ENCODE peak calls at places on chromosomes 3 and 15, in seven cellular contexts. S is NCI-H1105; J is A172; A is activated CD4-positive, alpha-beta T cell treated with anti-CD3 and anti-CD28 coated beads, Interleukin-2, amount 50 U/mL, for 1 hour; Q is activated CD8-positive, alpha-beta T cell treated with anti-CD3 and anti-CD28 coated beads for 36 hours; B is AML-193; Y is effector CD4-positive, alpha-beta T cell. U is an unnamed sample.
A peak's percentile ranks its signal among the peaks of the same experiment; 100 is the strongest.

GRCh38 chr3:30779686-30780287 is 114.7 kb downstream of the GADL1 start:
- DNase-seq in A (no peak), B (peak; percentile 57), Q (peak; percentile 9), Y (no peak), J (no peak), S (no peak), U (no peak)

GRCh38 chr3:48562367-48563095 is 1.1 kb downstream of the UCN2 start:
- DNase-seq in Q (no peak), Y (no peak), J (no peak), A (no peak), B (no peak), S (no peak), U (no peak)

GRCh38 chr15:55481842-55482241 is 26.2 kb downstream of the DNAAF4 start:
- DNase-seq in Q (no peak), J (no peak), S (no peak), B (no peak), A (no peak), Y (no peak), U (no peak)

GRCh38 chr3:46942079-46942478 is 34.5 kb downstream of the CCDC12 start:
- DNase-seq in Y (no peak), A (no peak), J (no peak), S (no peak), B (no peak), Q (no peak), U (no peak)

GRCh38 chr3:27200721-27201434 is 168.3 kb downstream of the NEK10 start:
- DNase-seq in B (no peak), Q (no peak), S (no peak), A (no peak), Y (no peak), J (no peak), U (no peak)

GRCh38 chr3:187919018-187919417 is 173.8 kb upstream of the BCL6 start:
- DNase-seq in Q (peak; percentile 79), A (peak; percentile 56), S (no peak), J (no peak), Y (peak; percentile 48), B (peak; percentile 38), U (no peak)

GRCh38 chr3:10511809-10512494 is 6.6 kb upstream of the ATP2B2 start:
- DNase-seq in Y (no peak), S (no peak), J (peak; percentile 92), A (no peak), Q (no peak), B (no peak), U (peak; percentile 62)

GRCh38 chr3:183227586-183227985 is 25.5 kb upstream of the B3GNT5 start:
- DNase-seq in A (no peak), J (no peak), B (no peak), Q (peak; percentile 21), S (no peak), Y (no peak), U (no peak)

GRCh38 chr3:98731720-98732238 is 31.4 kb upstream of the ST3GAL6 start:
- DNase-seq in J (no peak), Q (no peak), B (no peak), Y (no peak), S (no peak), A (no peak), U (no peak)

GRCh38 chr3:142586803-142587406 is 8.4 kb upstream of the ATR start:
- DNase-seq in S (peak; percentile 67), Y (peak; percentile 15), Q (peak; percentile 22), J (peak; percentile 88), A (no peak), B (peak; percentile 91), U (peak; percentile 86)

GRCh38 chr3:149174901-149175300 is 45.5 kb downstream of the HPS3 start:
- DNase-seq in Y (no peak), B (no peak), A (no peak), Q (peak; percentile 46), S (no peak), J (no peak), U (peak; percentile 87)

GRCh38 chr3:85476891-85477495 is 518.2 kb downstream of the CADM2 start:
- DNase-seq in B (no peak), Y (no peak), J (no peak), S (no peak), A (no peak), Q (no peak), U (no peak)

GRCh38 chr15:24955549-24955929 is 752 bp downstream of the SNRPN start:
- DNase-seq in Y (no peak), B (no peak), A (peak; percentile 9), J (no peak), S (no peak), Q (peak; percentile 15), U (no peak)

GRCh38 chr3:10437272-10437994 is 68.0 kb downstream of the ATP2B2 start:
- DNase-seq in J (peak; percentile 92), Q (peak; percentile 93), Y (peak; percentile 34), A (peak; percentile 32), B (no peak), S (no peak), U (peak; percentile 17)

GRCh38 chr15:41871175-41871905 is 22.5 kb downstream of the SPTBN5 start:
- DNase-seq in A (no peak), B (no peak), J (no peak), Q (no peak), S (no peak), Y (no peak), U (no peak)

GRCh38 chr15:31344824-31345605 is 18.4 kb downstream of the KLF13 start:
- DNase-seq in B (no peak), Q (peak; percentile 75), S (no peak), Y (no peak), J (no peak), A (no peak), U (no peak)

GRCh38 chr3:193843447-193844301 is 250.7 kb downstream of the OPA1 start:
- DNase-seq in Y (no peak), A (no peak), B (no peak), J (no peak), Q (no peak), S (no peak), U (peak; percentile 70)

GRCh38 chr3:161674402-161674801 is 177.8 kb downstream of the OTOL1 start:
- DNase-seq in J (no peak), S (no peak), A (no peak), Y (no peak), Q (no peak), B (no peak), U (no peak)

GRCh38 chr3:58874795-58875194 is 175.0 kb downstream of the CFAP20DC start:
- DNase-seq in Y (no peak), A (no peak), J (peak; percentile 69), S (no peak), B (no peak), Q (peak; percentile 49), U (peak; percentile 81)

GRCh38 chr15:45048784-45049631 is 26.0 kb downstream of the SORD start:
- DNase-seq in J (no peak), B (peak; percentile 77), S (no peak), A (no peak), Y (no peak), Q (no peak), U (no peak)

GRCh38 chr3:195443391-195443989 is 670 bp upstream of the ACAP2 start:
- DNase-seq in A (no peak), S (no peak), J (no peak), B (no peak), Y (no peak), Q (no peak), U (no peak)

GRCh38 chr3:68953781-68954444 is 21.6 kb upstream of the TAFA4 start:
- DNase-seq in A (no peak), Q (no peak), S (no peak), B (no peak), Y (no peak), J (no peak), U (no peak)

GRCh38 chr15:62394079-62394478 is 229.0 kb upstream of the C2CD4B start:
- DNase-seq in B (no peak), Y (no peak), S (no peak), J (no peak), A (no peak), Q (no peak), U (no peak)

GRCh38 chr3:145246291-145246690 is 914.7 kb downstream of the PLOD2 start:
- DNase-seq in B (no peak), J (no peak), A (no peak), S (no peak), Y (no peak), Q (no peak), U (no peak)

GRCh38 chr15:60883691-60884319 is 345.3 kb downstream of the RORA start:
- DNase-seq in J (no peak), Y (no peak), A (no peak), Q (no peak), S (no peak), B (no peak), U (no peak)

GRCh38 chr3:127598841-127599570 is 795 bp downstream of the MCM2 start:
- DNase-seq in S (no peak), A (no peak), Y (no peak), B (no peak), Q (no peak), J (no peak), U (no peak)

GRCh38 chr3:11282250-11283125 is 10.3 kb downstream of the ATG7 start:
- DNase-seq in A (no peak), Y (no peak), J (no peak), B (no peak), Q (no peak), S (no peak), U (no peak)

GRCh38 chr3:143594217-143594616 is 254.1 kb downstream of the SLC9A9 start:
- DNase-seq in S (no peak), B (no peak), Q (no peak), J (no peak), A (no peak), Y (no peak), U (no peak)

GRCh38 chr3:86708908-86709307 is 282.0 kb downstream of the VGLL3 start:
- DNase-seq in B (no peak), Q (no peak), J (no peak), Y (no peak), A (no peak), S (no peak), U (no peak)

GRCh38 chr3:134251731-134252391 is 1.2 kb upstream of the RYK start:
- DNase-seq in J (no peak), A (no peak), Y (no peak), S (no peak), Q (no peak), B (no peak), U (no peak)

GRCh38 chr3:44104668-44105321 is 136.9 kb upstream of the TOPAZ1 start:
- DNase-seq in Y (no peak), S (no peak), J (peak; percentile 76), Q (peak; percentile 81), B (no peak), A (no peak), U (peak; percentile 73)

GRCh38 chr15:77354064-77354463 is 65.8 kb downstream of the PEAK1 start:
- DNase-seq in Q (no peak), J (no peak), A (no peak), Y (no peak), B (peak; percentile 22), S (no peak), U (no peak)

GRCh38 chr15:65752151-65752700 is 39.9 kb downstream of the DENND4A start:
- DNase-seq in Q (no peak), B (no peak), S (no peak), A (no peak), Y (no peak), J (no peak), U (no peak)

GRCh38 chr3:62142696-62143095 is 230.7 kb downstream of the FEZF2 start:
- DNase-seq in Q (no peak), J (no peak), S (no peak), A (no peak), B (no peak), Y (no peak), U (no peak)

GRCh38 chr3:65945480-65945879 is 93.2 kb downstream of the MAGI1 start:
- DNase-seq in Q (no peak), S (no peak), B (no peak), J (peak; percentile 87), Y (no peak), A (no peak), U (peak; percentile 13)

GRCh38 chr15:80403712-80404056 is 498 bp upstream of the ARNT2 start:
- DNase-seq in A (no peak), B (no peak), S (no peak), J (no peak), Q (no peak), Y (no peak), U (no peak)

GRCh38 chr15:84826369-84826823 is 9.2 kb downstream of the ALPK3 start:
- DNase-seq in J (peak; percentile 25), Y (no peak), A (no peak), B (no peak), S (no peak), Q (peak; percentile 52), U (peak; percentile 20)

GRCh38 chr3:50204804-50205718 is at the start of gene SLC38A3:
- DNase-seq in S (no peak), J (no peak), Q (peak; percentile 16), A (no peak), Y (no peak), B (no peak), U (no peak)

U was measured in RCC 7860.